ENCODE peak calls at places on chromosome 16, in five cellular contexts. One of them, this sample, is unnamed.

GRCh38 chr16:66240565-66240964 is 125.9 kb upstream of the CDH5 start:
- DNase-seq in esophagus muscularis mucosa: no peak
- DNase-seq in HCEC 1CT: no peak
- DNase-seq in activated CD4-positive, alpha-beta T cell treated with anti-CD3 and anti-CD28 coated beads, Interleukin-2, amount 50 U/mL, for 1 hour: no peak
- DNase-seq in iris pigment epithelial cell: no peak
- DNase-seq in this sample: no peak

GRCh38 chr16:35197656-35198055 is 1738.2 kb downstream of the TP53TG3F start:
- DNase-seq in iris pigment epithelial cell: no peak
- DNase-seq in esophagus muscularis mucosa: peak
- DNase-seq in HCEC 1CT: no peak
- DNase-seq in activated CD4-positive, alpha-beta T cell treated with anti-CD3 and anti-CD28 coated beads, Interleukin-2, amount 50 U/mL, for 1 hour: no peak
- DNase-seq in this sample: no peak

GRCh38 chr16:71360378-71360777 is 1.9 kb downstream of the CALB2 start:
- DNase-seq in activated CD4-positive, alpha-beta T cell treated with anti-CD3 and anti-CD28 coated beads, Interleukin-2, amount 50 U/mL, for 1 hour: no peak
- DNase-seq in iris pigment epithelial cell: peak
- DNase-seq in HCEC 1CT: peak
- DNase-seq in esophagus muscularis mucosa: no peak
- DNase-seq in this sample: no peak

GRCh38 chr16:83441523-83441922 is 366.3 kb upstream of the HSBP1 start:
- DNase-seq in iris pigment epithelial cell: peak
- DNase-seq in esophagus muscularis mucosa: no peak
- DNase-seq in activated CD4-positive, alpha-beta T cell treated with anti-CD3 and anti-CD28 coated beads, Interleukin-2, amount 50 U/mL, for 1 hour: no peak
- DNase-seq in HCEC 1CT: no peak
- DNase-seq in this sample: no peak

GRCh38 chr16:11913425-11914079 is 2.2 kb downstream of the GSPT1 start:
- DNase-seq in HCEC 1CT: no peak
- DNase-seq in esophagus muscularis mucosa: no peak
- DNase-seq in activated CD4-positive, alpha-beta T cell treated with anti-CD3 and anti-CD28 coated beads, Interleukin-2, amount 50 U/mL, for 1 hour: peak
- DNase-seq in iris pigment epithelial cell: no peak
- DNase-seq in this sample: peak

GRCh38 chr16:75703341-75703740 is 2.1 kb upstream of the DUXB start:
- DNase-seq in iris pigment epithelial cell: peak
- DNase-seq in HCEC 1CT: peak
- DNase-seq in activated CD4-positive, alpha-beta T cell treated with anti-CD3 and anti-CD28 coated beads, Interleukin-2, amount 50 U/mL, for 1 hour: no peak
- DNase-seq in esophagus muscularis mucosa: no peak
- DNase-seq in this sample: no peak

GRCh38 chr16:24088767-24089166 is 167.4 kb upstream of the CACNG3 start:
- DNase-seq in esophagus muscularis mucosa: peak
- DNase-seq in iris pigment epithelial cell: no peak
- DNase-seq in HCEC 1CT: no peak
- DNase-seq in activated CD4-positive, alpha-beta T cell treated with anti-CD3 and anti-CD28 coated beads, Interleukin-2, amount 50 U/mL, for 1 hour: no peak
- DNase-seq in this sample: no peak

GRCh38 chr16:1992475-1993292 is 2.9 kb downstream of the SYNGR3 start:
- DNase-seq in iris pigment epithelial cell: no peak
- DNase-seq in HCEC 1CT: no peak
- DNase-seq in activated CD4-positive, alpha-beta T cell treated with anti-CD3 and anti-CD28 coated beads, Interleukin-2, amount 50 U/mL, for 1 hour: no peak
- DNase-seq in esophagus muscularis mucosa: no peak
- DNase-seq in this sample: no peak

GRCh38 chr16:64397042-64397441 is 724.8 kb downstream of the CDH11 start:
- DNase-seq in HCEC 1CT: peak
- DNase-seq in esophagus muscularis mucosa: no peak
- DNase-seq in activated CD4-positive, alpha-beta T cell treated with anti-CD3 and anti-CD28 coated beads, Interleukin-2, amount 50 U/mL, for 1 hour: no peak
- DNase-seq in iris pigment epithelial cell: peak
- DNase-seq in this sample: no peak

GRCh38 chr16:5938607-5939006 is 841.0 kb upstream of the EEF2KMT start:
- DNase-seq in esophagus muscularis mucosa: no peak
- DNase-seq in activated CD4-positive, alpha-beta T cell treated with anti-CD3 and anti-CD28 coated beads, Interleukin-2, amount 50 U/mL, for 1 hour: no peak
- DNase-seq in HCEC 1CT: no peak
- DNase-seq in iris pigment epithelial cell: no peak
- DNase-seq in this sample: no peak

GRCh38 chr16:85947511-85948509 is 48.8 kb downstream of the IRF8 start:
- DNase-seq in HCEC 1CT: no peak
- DNase-seq in activated CD4-positive, alpha-beta T cell treated with anti-CD3 and anti-CD28 coated beads, Interleukin-2, amount 50 U/mL, for 1 hour: peak
- DNase-seq in esophagus muscularis mucosa: no peak
- DNase-seq in iris pigment epithelial cell: no peak
- DNase-seq in this sample: peak

GRCh38 chr16:19835989-19836421 is 48.6 kb downstream of the GPRC5B start:
- DNase-seq in HCEC 1CT: peak
- DNase-seq in activated CD4-positive, alpha-beta T cell treated with anti-CD3 and anti-CD28 coated beads, Interleukin-2, amount 50 U/mL, for 1 hour: no peak
- DNase-seq in esophagus muscularis mucosa: no peak
- DNase-seq in iris pigment epithelial cell: peak
- DNase-seq in this sample: no peak

GRCh38 chr16:69773255-69773947 is 11.3 kb downstream of the WWP2 start:
- DNase-seq in esophagus muscularis mucosa: no peak
- DNase-seq in HCEC 1CT: no peak
- DNase-seq in iris pigment epithelial cell: peak
- DNase-seq in activated CD4-positive, alpha-beta T cell treated with anti-CD3 and anti-CD28 coated beads, Interleukin-2, amount 50 U/mL, for 1 hour: no peak
- DNase-seq in this sample: no peak

GRCh38 chr16:2043296-2043979 is 4.2 kb downstream of the NTHL1 start:
- DNase-seq in activated CD4-positive, alpha-beta T cell treated with anti-CD3 and anti-CD28 coated beads, Interleukin-2, amount 50 U/mL, for 1 hour: no peak
- DNase-seq in esophagus muscularis mucosa: no peak
- DNase-seq in iris pigment epithelial cell: no peak
- DNase-seq in HCEC 1CT: no peak
- DNase-seq in this sample: no peak

GRCh38 chr16:28521436-28521835 is 14.8 kb upstream of the IL27 start:
- DNase-seq in HCEC 1CT: no peak
- DNase-seq in esophagus muscularis mucosa: no peak
- DNase-seq in iris pigment epithelial cell: no peak
- DNase-seq in activated CD4-positive, alpha-beta T cell treated with anti-CD3 and anti-CD28 coated beads, Interleukin-2, amount 50 U/mL, for 1 hour: no peak
- DNase-seq in this sample: no peak

GRCh38 chr16:57618306-57619132 is 9.9 kb upstream of the ADGRG1 start:
- DNase-seq in HCEC 1CT: peak
- DNase-seq in esophagus muscularis mucosa: no peak
- DNase-seq in iris pigment epithelial cell: no peak
- DNase-seq in activated CD4-positive, alpha-beta T cell treated with anti-CD3 and anti-CD28 coated beads, Interleukin-2, amount 50 U/mL, for 1 hour: no peak
- DNase-seq in this sample: no peak

GRCh38 chr16:63066552-63066951 is 1030.3 kb upstream of the CDH8 start:
- DNase-seq in HCEC 1CT: no peak
- DNase-seq in esophagus muscularis mucosa: no peak
- DNase-seq in iris pigment epithelial cell: no peak
- DNase-seq in activated CD4-positive, alpha-beta T cell treated with anti-CD3 and anti-CD28 coated beads, Interleukin-2, amount 50 U/mL, for 1 hour: no peak
- DNase-seq in this sample: no peak

GRCh38 chr16:57283214-57283955 is 1.1 kb downstream of the PLLP start:
- DNase-seq in HCEC 1CT: no peak
- DNase-seq in esophagus muscularis mucosa: no peak
- DNase-seq in iris pigment epithelial cell: no peak
- DNase-seq in activated CD4-positive, alpha-beta T cell treated with anti-CD3 and anti-CD28 coated beads, Interleukin-2, amount 50 U/mL, for 1 hour: no peak
- DNase-seq in this sample: no peak

GRCh38 chr16:87534030-87534653 is 41.3 kb upstream of the ZCCHC14 start:
- DNase-seq in activated CD4-positive, alpha-beta T cell treated with anti-CD3 and anti-CD28 coated beads, Interleukin-2, amount 50 U/mL, for 1 hour: no peak
- DNase-seq in iris pigment epithelial cell: peak
- DNase-seq in esophagus muscularis mucosa: no peak
- DNase-seq in HCEC 1CT: no peak
- DNase-seq in this sample: no peak

GRCh38 chr16:66603537-66604375 is 748 bp upstream of the CMTM3 start:
- DNase-seq in HCEC 1CT: peak
- DNase-seq in iris pigment epithelial cell: peak
- DNase-seq in activated CD4-positive, alpha-beta T cell treated with anti-CD3 and anti-CD28 coated beads, Interleukin-2, amount 50 U/mL, for 1 hour: peak
- DNase-seq in esophagus muscularis mucosa: no peak
- DNase-seq in this sample: peak

GRCh38 chr16:86925067-86925791 is 346.9 kb downstream of the FOXL1 start:
- DNase-seq in iris pigment epithelial cell: peak
- DNase-seq in activated CD4-positive, alpha-beta T cell treated with anti-CD3 and anti-CD28 coated beads, Interleukin-2, amount 50 U/mL, for 1 hour: no peak
- DNase-seq in esophagus muscularis mucosa: no peak
- DNase-seq in HCEC 1CT: peak
- DNase-seq in this sample: no peak

GRCh38 chr16:22126037-22126558 is 33.8 kb downstream of the VWA3A start:
- DNase-seq in HCEC 1CT: no peak
- DNase-seq in activated CD4-positive, alpha-beta T cell treated with anti-CD3 and anti-CD28 coated beads, Interleukin-2, amount 50 U/mL, for 1 hour: no peak
- DNase-seq in iris pigment epithelial cell: peak
- DNase-seq in esophagus muscularis mucosa: no peak
- DNase-seq in this sample: no peak

GRCh38 chr16:87897563-87898505 is 28.5 kb upstream of the SLC7A5 start:
- DNase-seq in esophagus muscularis mucosa: no peak
- DNase-seq in HCEC 1CT: no peak
- DNase-seq in activated CD4-positive, alpha-beta T cell treated with anti-CD3 and anti-CD28 coated beads, Interleukin-2, amount 50 U/mL, for 1 hour: peak
- DNase-seq in iris pigment epithelial cell: no peak
- DNase-seq in this sample: peak

GRCh38 chr16:85641776-85642176 is 28.7 kb downstream of the GSE1 start:
- DNase-seq in activated CD4-positive, alpha-beta T cell treated with anti-CD3 and anti-CD28 coated beads, Interleukin-2, amount 50 U/mL, for 1 hour: no peak
- DNase-seq in esophagus muscularis mucosa: no peak
- DNase-seq in HCEC 1CT: no peak
- DNase-seq in iris pigment epithelial cell: peak
- DNase-seq in this sample: no peak

GRCh38 chr16:19808061-19808621 is 76.5 kb downstream of the GPRC5B start:
- DNase-seq in iris pigment epithelial cell: peak
- DNase-seq in HCEC 1CT: no peak
- DNase-seq in esophagus muscularis mucosa: no peak
- DNase-seq in activated CD4-positive, alpha-beta T cell treated with anti-CD3 and anti-CD28 coated beads, Interleukin-2, amount 50 U/mL, for 1 hour: no peak
- DNase-seq in this sample: no peak

GRCh38 chr16:66045626-66046025 is 320.9 kb upstream of the CDH5 start:
- DNase-seq in HCEC 1CT: no peak
- DNase-seq in iris pigment epithelial cell: peak
- DNase-seq in activated CD4-positive, alpha-beta T cell treated with anti-CD3 and anti-CD28 coated beads, Interleukin-2, amount 50 U/mL, for 1 hour: no peak
- DNase-seq in esophagus muscularis mucosa: no peak
- DNase-seq in this sample: no peak

GRCh38 chr16:69014811-69015210 is 90.6 kb upstream of the HAS3 start:
- DNase-seq in esophagus muscularis mucosa: no peak
- DNase-seq in iris pigment epithelial cell: no peak
- DNase-seq in activated CD4-positive, alpha-beta T cell treated with anti-CD3 and anti-CD28 coated beads, Interleukin-2, amount 50 U/mL, for 1 hour: no peak
- DNase-seq in HCEC 1CT: no peak
- DNase-seq in this sample: no peak

GRCh38 chr16:79768594-79768993 is 168.1 kb upstream of the MAF start:
- DNase-seq in iris pigment epithelial cell: no peak
- DNase-seq in HCEC 1CT: no peak
- DNase-seq in activated CD4-positive, alpha-beta T cell treated with anti-CD3 and anti-CD28 coated beads, Interleukin-2, amount 50 U/mL, for 1 hour: no peak
- DNase-seq in esophagus muscularis mucosa: no peak
- DNase-seq in this sample: no peak

GRCh38 chr16:58022601-58023371 is 2.8 kb upstream of the MMP15 start:
- DNase-seq in HCEC 1CT: peak
- DNase-seq in iris pigment epithelial cell: peak
- DNase-seq in esophagus muscularis mucosa: no peak
- DNase-seq in activated CD4-positive, alpha-beta T cell treated with anti-CD3 and anti-CD28 coated beads, Interleukin-2, amount 50 U/mL, for 1 hour: no peak
- DNase-seq in this sample: no peak

GRCh38 chr16:63461248-63461841 is 1425.1 kb upstream of the CDH8 start:
- DNase-seq in iris pigment epithelial cell: peak
- DNase-seq in activated CD4-positive, alpha-beta T cell treated with anti-CD3 and anti-CD28 coated beads, Interleukin-2, amount 50 U/mL, for 1 hour: no peak
- DNase-seq in HCEC 1CT: no peak
- DNase-seq in esophagus muscularis mucosa: no peak
- DNase-seq in this sample: no peak

GRCh38 chr16:49876716-49877129 is 20.8 kb upstream of the ZNF423 start:
- DNase-seq in esophagus muscularis mucosa: no peak
- DNase-seq in HCEC 1CT: no peak
- DNase-seq in activated CD4-positive, alpha-beta T cell treated with anti-CD3 and anti-CD28 coated beads, Interleukin-2, amount 50 U/mL, for 1 hour: no peak
- DNase-seq in iris pigment epithelial cell: no peak
- DNase-seq in this sample: peak

GRCh38 chr16:56990407-56991286 is 1.3 kb downstream of the NLRC5 start:
- DNase-seq in iris pigment epithelial cell: no peak
- DNase-seq in activated CD4-positive, alpha-beta T cell treated with anti-CD3 and anti-CD28 coated beads, Interleukin-2, amount 50 U/mL, for 1 hour: no peak
- DNase-seq in esophagus muscularis mucosa: no peak
- DNase-seq in HCEC 1CT: no peak
- DNase-seq in this sample: peak

GRCh38 chr16:89370081-89370511 is 120.3 kb downstream of the ANKRD11 start:
- DNase-seq in iris pigment epithelial cell: peak
- DNase-seq in activated CD4-positive, alpha-beta T cell treated with anti-CD3 and anti-CD28 coated beads, Interleukin-2, amount 50 U/mL, for 1 hour: no peak
- DNase-seq in esophagus muscularis mucosa: no peak
- DNase-seq in HCEC 1CT: no peak
- DNase-seq in this sample: no peak

GRCh38 chr16:53743149-53743566 is 39.2 kb downstream of the FTO start:
- DNase-seq in esophagus muscularis mucosa: no peak
- DNase-seq in iris pigment epithelial cell: peak
- DNase-seq in HCEC 1CT: peak
- DNase-seq in activated CD4-positive, alpha-beta T cell treated with anti-CD3 and anti-CD28 coated beads, Interleukin-2, amount 50 U/mL, for 1 hour: peak
- DNase-seq in this sample: no peak

This sample was measured in stimulated activated naive CD8-positive, alpha-beta T cell treated with anti-CD3 and anti-CD28 coated beads, Interleukin-15, amount 100 ng/mL, for 72 hours.